ENCODE peak calls at places on chromosomes 5 and 9, in five cellular contexts. U is HL-60, I is tibial artery, R is body of pancreas, Z is transverse colon. K is an unnamed sample.

GRCh38 chr9:109918359-109919163 is 138.6 kb downstream of the PALM2AKAP2 start:
- DNase-seq in U (no peak), I (no peak), R (no peak), Z (peak; percentile 49), K (peak; percentile 51)

GRCh38 chr9:84542554-84542953 is 127.0 kb upstream of the NTRK2 start:
- DNase-seq in Z (no peak), R (no peak), I (no peak), U (no peak), K (no peak)

GRCh38 chr5:1771149-1772065 is 28.2 kb downstream of the MRPL36 start:
- DNase-seq in R (no peak), U (no peak), Z (no peak), I (peak; percentile 56), K (no peak)

GRCh38 chr5:123460296-123460729 is 37.1 kb upstream of the CEP120 start:
- DNase-seq in Z (peak; percentile 58), U (no peak), R (peak; percentile 60), I (no peak), K (no peak)

GRCh38 chr9:93390953-93391515 is 60.5 kb upstream of the FAM120A start:
- DNase-seq in U (no peak), I (no peak), Z (peak; percentile 38), R (no peak), K (no peak)

GRCh38 chr5:51202161-51202560 is 181.1 kb upstream of the ISL1 start:
- DNase-seq in U (no peak), R (no peak), Z (no peak), I (no peak), K (no peak)

GRCh38 chr9:112069318-112070169 is 105.6 kb downstream of the SUSD1 start:
- DNase-seq in I (no peak), R (peak; percentile 69), Z (peak; percentile 47), U (peak; percentile 89), K (peak; percentile 33)

GRCh38 chr5:76714771-76715483 is 999 bp upstream of the F2R start:
- DNase-seq in U (no peak), I (no peak), Z (peak; percentile 21), R (no peak), K (no peak)

GRCh38 chr5:82639393-82640144 is 361.4 kb upstream of the RPS23 start:
- DNase-seq in I (no peak), R (no peak), U (no peak), Z (no peak), K (no peak)

DNA sequence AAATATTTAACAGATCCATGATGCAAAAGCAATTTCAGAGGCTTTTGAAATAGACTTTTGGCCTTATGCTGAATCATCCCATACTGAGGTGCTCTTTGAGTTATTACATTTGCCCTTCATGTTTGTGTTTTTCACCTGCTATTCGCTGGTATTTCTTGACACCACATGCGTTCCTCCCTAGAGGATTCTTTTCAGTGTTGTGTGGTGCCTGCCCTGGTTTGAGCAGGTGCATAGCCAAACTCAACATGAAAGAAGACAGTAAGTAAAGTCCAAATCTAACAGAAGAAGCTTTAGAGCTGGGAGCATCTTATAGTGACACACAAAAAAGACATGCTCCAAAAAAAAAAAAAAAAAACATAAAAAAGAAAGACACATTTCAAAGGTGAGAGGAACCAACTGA is 796.3 kb downstream of the SEMA5A start:
- DNase-seq in R (no peak), I (no peak), U (no peak), Z (no peak), K (no peak)
- TF ChIP-seq CTCF in R (no peak), I (no peak), U (no peak), Z (no peak), K (no peak)

GRCh38 chr5:180343846-180344327 is 9.2 kb downstream of the GFPT2 start:
- DNase-seq in Z (no peak), R (peak; percentile 27), I (no peak), U (peak; percentile 17), K (peak; percentile 53)

GRCh38 chr5:180345186-180345585 is 8.0 kb downstream of the GFPT2 start:
- DNase-seq in U (no peak), R (no peak), I (no peak), Z (no peak), K (peak; percentile 28)

GRCh38 chr5:180345781-180346180 is 7.4 kb downstream of the GFPT2 start:
- DNase-seq in R (no peak), Z (no peak), I (no peak), U (no peak), K (no peak)

GRCh38 chr5:180343110-180343845 is 9.9 kb downstream of the GFPT2 start:
- DNase-seq in Z (no peak), U (no peak), I (no peak), R (no peak), K (no peak)

DNA sequence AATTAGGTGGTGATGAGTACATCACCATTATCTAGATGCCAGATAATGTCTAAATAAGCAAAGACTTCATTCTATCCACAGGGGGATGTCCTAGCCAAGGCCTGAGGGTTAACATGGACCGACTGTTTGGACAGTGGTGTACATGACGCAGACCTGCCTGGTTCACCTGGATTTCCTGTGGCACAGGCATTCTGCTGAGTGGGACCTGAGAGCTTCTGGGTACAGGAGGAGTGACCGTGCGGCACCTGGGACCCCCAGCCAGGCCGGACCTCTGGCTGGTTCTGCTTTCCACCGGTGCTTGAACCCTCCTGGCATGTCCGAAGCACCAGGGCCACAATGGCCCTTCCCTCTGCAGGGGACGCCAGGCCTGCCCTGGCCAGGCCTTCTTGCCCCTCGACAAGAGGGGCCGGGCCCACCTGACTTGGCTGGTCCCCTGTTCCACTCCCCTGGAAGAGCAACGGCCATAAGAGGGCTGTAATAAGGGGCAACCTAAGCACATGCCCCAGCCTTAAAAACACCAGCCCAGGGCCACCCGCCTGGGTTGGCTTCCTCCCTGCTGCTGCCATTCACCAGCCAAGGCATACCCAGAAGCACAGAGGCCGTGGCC is 8.6 kb downstream of the GFPT2 start:
- DNase-seq in Z (no peak), I (no peak), U (no peak), R (no peak), K (no peak)
- H3K27me3 ChIP-seq in Z (peaks cover 4% of the 10 kb centered on the region), I (no peaks in the 10 kb centered on the region), U (no peaks in the 10 kb centered on the region), R (no peaks in the 10 kb centered on the region), K (no peaks in the 10 kb centered on the region)

GRCh38 chr9:90895786-90896185 is 94.2 kb downstream of the SYK start:
- DNase-seq in I (no peak), R (no peak), Z (no peak), U (no peak), K (no peak)

GRCh38 chr9:90899287-90899686 is 97.7 kb downstream of the SYK start:
- DNase-seq in I (no peak), U (no peak), Z (no peak), R (no peak), K (no peak)

GRCh38 chr9:90900130-90900529 is 98.5 kb downstream of the SYK start:
- DNase-seq in U (no peak), Z (no peak), R (no peak), I (no peak), K (no peak)

GRCh38 chr9:90896231-90896630 is 94.6 kb downstream of the SYK start:
- DNase-seq in U (no peak), I (no peak), Z (no peak), R (no peak), K (no peak)

DNA sequence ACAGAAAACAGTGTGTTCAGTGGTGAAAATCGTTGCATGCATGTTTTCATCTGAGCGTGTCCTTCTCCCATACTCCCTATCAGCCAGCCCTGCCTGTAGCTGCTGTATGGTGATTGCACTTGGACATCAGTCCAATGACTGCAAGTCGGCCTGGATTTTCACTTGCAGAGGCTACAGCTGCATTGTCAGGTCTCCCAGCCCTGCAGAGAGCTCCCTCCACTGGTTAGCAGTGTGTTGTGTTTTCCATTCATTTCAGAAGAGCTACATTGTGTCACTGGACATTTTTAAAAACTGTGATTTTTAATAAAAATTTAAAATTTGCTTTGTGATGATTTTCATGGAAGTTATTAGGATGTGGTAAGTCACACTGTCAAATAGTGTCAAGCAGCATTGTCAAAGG is 96.6 kb downstream of the SYK start:
- DNase-seq in Z (no peak), R (no peak), U (no peak), I (no peak), K (no peak)
- TF ChIP-seq CTCF in Z (no peak), R (no peak), U (no peak), I (no peak), K (no peak)

GRCh38 chr9:135275163-135275925 is 187.9 kb downstream of the OLFM1 start:
- DNase-seq in R (peak; percentile 91), I (no peak), Z (no peak), U (no peak), K (no peak)

GRCh38 chr9:135272608-135273007 is 185.1 kb downstream of the OLFM1 start:
- DNase-seq in R (no peak), U (no peak), I (no peak), Z (no peak), K (no peak)

GRCh38 chr9:135275926-135276289 is 188.4 kb downstream of the OLFM1 start:
- DNase-seq in U (no peak), R (no peak), I (no peak), Z (no peak), K (no peak)

GRCh38 chr9:135269912-135270630 is 182.6 kb downstream of the OLFM1 start:
- DNase-seq in R (no peak), Z (no peak), I (no peak), U (no peak), K (no peak)

DNA sequence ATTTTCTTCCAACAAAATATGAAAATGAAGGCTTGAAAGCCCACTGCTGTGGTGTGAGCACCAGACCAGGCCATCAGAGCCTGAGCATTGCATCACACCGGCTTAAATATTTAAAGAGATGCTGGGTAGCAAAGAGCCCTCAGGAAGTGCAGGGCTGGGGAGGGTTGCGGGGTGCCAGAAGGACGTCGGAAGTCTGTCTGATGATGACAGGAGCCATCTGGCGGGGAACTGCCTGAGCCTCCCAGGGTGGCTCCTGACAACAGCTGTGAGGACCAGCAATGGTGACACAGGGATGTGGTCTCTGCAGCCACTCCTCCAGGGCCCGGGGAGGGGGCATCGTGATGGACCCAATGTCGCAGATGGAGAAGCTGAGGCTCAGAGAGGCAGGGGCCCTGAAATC is 185.6 kb downstream of the OLFM1 start:
- DNase-seq in I (no peak), Z (no peak), U (no peak), R (no peak), K (no peak)
- H3K27me3 ChIP-seq in I (peaks cover 94% of the 10 kb centered on the region), Z (peaks cover 22% of the 10 kb centered on the region), U (no peaks in the 10 kb centered on the region), R (no peaks in the 10 kb centered on the region), K (no peaks in the 10 kb centered on the region)

DNA sequence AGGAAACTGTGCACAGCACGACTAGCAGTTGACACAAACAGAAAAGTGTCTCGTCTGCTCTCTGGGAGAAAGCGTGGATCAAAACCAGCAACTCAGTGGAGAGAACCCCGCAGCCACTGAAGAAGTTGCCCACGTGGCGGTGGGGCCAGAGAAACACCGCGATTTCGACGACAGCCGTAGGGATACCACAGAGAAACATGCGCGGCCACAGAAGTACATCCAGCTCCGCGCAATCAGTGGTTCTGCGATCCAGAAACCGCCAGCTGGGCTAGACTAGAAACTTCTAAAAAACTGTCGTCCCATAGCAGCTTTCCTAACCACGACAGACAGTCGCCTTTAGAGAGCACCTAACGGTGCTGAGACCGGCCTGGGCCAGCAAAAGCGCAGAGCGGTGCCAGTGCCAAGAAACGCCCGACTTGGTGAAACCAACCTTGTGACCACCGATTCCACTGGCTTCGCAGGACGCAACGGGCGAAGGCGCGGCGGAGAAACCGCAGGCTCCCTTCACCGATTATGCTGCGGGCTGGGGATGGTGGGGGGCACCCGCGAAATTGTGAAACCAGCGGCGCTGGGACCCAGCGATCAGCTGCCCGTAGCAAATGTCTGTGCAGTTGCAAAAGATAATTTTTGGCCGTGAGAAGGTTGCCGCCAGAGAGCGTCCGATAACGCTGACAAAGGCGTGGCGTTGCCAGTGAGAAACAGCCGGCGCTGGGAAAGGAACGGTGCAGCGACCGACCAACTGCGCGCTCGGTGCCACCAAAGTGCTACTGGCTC is 2.7 kb upstream of the ANXA2R start:
- DNase-seq in U (peak; percentile 93), I (peak; percentile 90), R (peak; percentile 62), Z (peak; percentile 69), K (peak; percentile 68)
- TF ChIP-seq CTCF in U (no peak), I (no peak), R (no peak), Z (no peak), K (no peak)